ENCODE peak calls at places on chromosome 7, in eight cellular contexts. O, C, N, Q, J, I, W and T are unnamed samples.

GRCh38 chr7:130266258-130266960 is at the start of gene CPA2:
- DNase-seq in I (no peak), Q (no peak), W (no peak), O (no peak), J (peak), C (no peak), N (no peak), T (no peak)

GRCh38 chr7:131574741-131575140 is 18.3 kb upstream of the PODXL start:
- DNase-seq in W (no peak), C (no peak), Q (no peak), N (no peak), O (no peak), J (no peak), I (peak), T (no peak)

GRCh38 chr7:5620459-5620881 is 161.0 kb downstream of the RNF216 start:
- DNase-seq in O (no peak), C (no peak), I (no peak), N (no peak), J (no peak), W (no peak), Q (no peak), T (no peak)

GRCh38 chr7:72754312-72754711 is 73.7 kb downstream of the TYW1B start:
- DNase-seq in J (no peak), W (no peak), O (no peak), N (no peak), C (no peak), I (peak), Q (no peak), T (no peak)

GRCh38 chr7:143492043-143492471 is 14.4 kb downstream of the TAS2R41 start:
- DNase-seq in Q (no peak), W (no peak), N (no peak), C (no peak), O (no peak), J (peak), I (peak), T (no peak)

GRCh38 chr7:148107741-148108140 is 482.8 kb upstream of the C7orf33 start:
- DNase-seq in W (no peak), I (no peak), O (no peak), N (no peak), J (no peak), Q (no peak), C (no peak), T (no peak)

GRCh38 chr7:41131956-41132355 is 570.9 kb downstream of the INHBA start:
- DNase-seq in C (no peak), J (no peak), O (no peak), I (no peak), N (no peak), W (no peak), Q (no peak), T (no peak)

GRCh38 chr7:133310232-133310852 is 57.5 kb downstream of the EXOC4 start:
- DNase-seq in W (no peak), N (no peak), Q (no peak), C (no peak), J (no peak), O (no peak), I (peak), T (peak)

GRCh38 chr7:36300696-36301350 is 88.8 kb upstream of the ANLN start:
- DNase-seq in W (no peak), J (peak), N (no peak), Q (no peak), I (no peak), O (no peak), C (no peak), T (no peak)

GRCh38 chr7:17422966-17423365 is 124.5 kb downstream of the AHR start:
- DNase-seq in W (no peak), J (no peak), N (no peak), O (no peak), Q (no peak), I (peak), C (no peak), T (no peak)

GRCh38 chr7:29102554-29103151 is 43.7 kb downstream of the CPVL start:
- DNase-seq in N (peak), O (peak), C (peak), Q (no peak), J (peak), I (peak), W (no peak), T (peak)

GRCh38 chr7:100823140-100823525 is 4.2 kb downstream of the EPHB4 start:
- DNase-seq in Q (no peak), W (no peak), C (no peak), I (no peak), N (no peak), J (no peak), O (no peak), T (no peak)

GRCh38 chr7:143147070-143147469 is 15.2 kb downstream of the PIP start:
- DNase-seq in W (no peak), J (no peak), N (no peak), Q (no peak), C (no peak), O (no peak), I (no peak), T (no peak)

GRCh38 chr7:28732037-28732869 is 225.9 kb downstream of the TRIL start:
- DNase-seq in J (no peak), I (peak), C (no peak), N (no peak), O (no peak), W (no peak), Q (no peak), T (no peak)

GRCh38 chr7:12951397-12951801 is 264.0 kb downstream of the ARL4A start:
- DNase-seq in W (no peak), Q (no peak), N (no peak), C (no peak), O (no peak), J (peak), I (peak), T (no peak)

GRCh38 chr7:127189885-127190284 is 62.9 kb downstream of the GRM8 start:
- DNase-seq in Q (no peak), J (no peak), N (no peak), C (no peak), W (no peak), O (no peak), I (no peak), T (peak)